ENCODE peak calls at places on chromosomes 1 and 21, in six cellular contexts. S is A673, R is cardiac muscle cell, B is lung, N is GM23338, T is adrenal gland. O is an unnamed sample.

GRCh38 chr21:35136586-35137254 is 87.6 kb upstream of the RUNX1 start:
- DNase-seq in S (no peak), R (peak; percentile 29), B (no peak), N (peak; percentile 17), T (no peak), O (no peak)

GRCh38 chr1:30888391-30888790 is 20.2 kb downstream of the SDC3 start:
- DNase-seq in S (no peak), R (peak; percentile 89), B (no peak), N (no peak), T (peak; percentile 88), O (no peak)

GRCh38 chr1:36400825-36401601 is 3.3 kb upstream of the LSM10 start:
- DNase-seq in S (peak; percentile 58), R (peak; percentile 72), B (peak; percentile 74), N (peak; percentile 87), T (peak; percentile 69), O (peak; percentile 18)

GRCh38 chr1:108704501-108704900 is 8.2 kb upstream of the FNDC7 start:
- DNase-seq in S (no peak), R (peak; percentile 67), B (no peak), N (no peak), T (no peak), O (no peak)

GRCh38 chr1:36070349-36070748 is 13.5 kb upstream of the TEKT2 start:
- DNase-seq in S (no peak), R (no peak), B (no peak), N (no peak), T (no peak), O (no peak)

GRCh38 chr1:29762635-29763034 is 526.3 kb downstream of the PTPRU start:
- DNase-seq in S (no peak), R (no peak), B (no peak), N (no peak), T (no peak), O (no peak)

GRCh38 chr1:15525043-15525958 is 1.3 kb upstream of the CASP9 start:
- DNase-seq in S (peak; percentile 14), R (no peak), B (no peak), N (peak; percentile 62), T (peak; percentile 100), O (no peak)

GRCh38 chr1:42929434-42930177 is 29.1 kb downstream of the SLC2A1 start:
- DNase-seq in S (no peak), R (no peak), B (no peak), N (no peak), T (no peak), O (no peak)

GRCh38 chr1:190320952-190321351 is 156.7 kb downstream of the BRINP3 start:
- DNase-seq in S (peak; percentile 47), R (peak; percentile 72), B (no peak), N (peak; percentile 57), T (no peak), O (peak; percentile 42)

GRCh38 chr1:10975567-10976326 is 36.7 kb upstream of the TARDBP start:
- DNase-seq in S (peak; percentile 91), R (peak; percentile 70), B (no peak), N (no peak), T (no peak), O (peak; percentile 55)

GRCh38 chr1:63731117-63732043 is 42.4 kb upstream of the ROR1 start:
- DNase-seq in S (peak; percentile 10), R (peak; percentile 77), B (no peak), N (peak; percentile 96), T (peak; percentile 26), O (no peak)

GRCh38 chr1:82837261-82837660 is 1036.5 kb downstream of the ADGRL2 start:
- DNase-seq in S (no peak), R (no peak), B (no peak), N (no peak), T (no peak), O (no peak)

GRCh38 chr1:16147615-16147926 is 8.3 kb downstream of the EPHA2 start:
- DNase-seq in S (no peak), R (no peak), B (no peak), N (no peak), T (no peak), O (no peak)

GRCh38 chr1:53246261-53247134 is 8.2 kb upstream of the MAGOH start:
- DNase-seq in S (no peak), R (no peak), B (no peak), N (no peak), T (no peak), O (no peak)

GRCh38 chr1:171787686-171788480 is 6.4 kb downstream of the METTL13 start:
- DNase-seq in S (no peak), R (no peak), B (no peak), N (no peak), T (no peak), O (no peak)

GRCh38 chr1:14137411-14138134 is 437.6 kb downstream of the PRDM2 start:
- DNase-seq in S (no peak), R (no peak), B (no peak), N (no peak), T (no peak), O (no peak)

GRCh38 chr1:87212431-87213125 is 116.1 kb upstream of the LMO4 start:
- DNase-seq in S (no peak), R (no peak), B (no peak), N (no peak), T (no peak), O (no peak)

GRCh38 chr1:175073054-175073453 is 5.4 kb downstream of the TNN start:
- DNase-seq in S (no peak), R (peak; percentile 28), B (no peak), N (no peak), T (no peak), O (no peak)

GRCh38 chr1:10152709-10153284 is 57.6 kb upstream of the KIF1B start:
- DNase-seq in S (peak; percentile 71), R (peak; percentile 68), B (no peak), N (peak; percentile 76), T (peak; percentile 74), O (peak; percentile 36)

GRCh38 chr1:93871356-93871755 is 7.7 kb downstream of the DNTTIP2 start:
- DNase-seq in S (no peak), R (no peak), B (no peak), N (no peak), T (no peak), O (no peak)

GRCh38 chr1:39105841-39106765 is 80.0 kb downstream of the NDUFS5 start:
- DNase-seq in S (peak; percentile 60), R (peak; percentile 65), B (peak; percentile 60), N (peak; percentile 62), T (peak; percentile 71), O (peak; percentile 46)

GRCh38 chr1:244473059-244473605 is 12.1 kb downstream of the CATSPERE start:
- DNase-seq in S (no peak), R (no peak), B (no peak), N (no peak), T (no peak), O (no peak)
- H3K4me3 ChIP-seq in S (no peak overlapping the region), R (no peak overlapping the region), B (no peak overlapping the region), N (no peak overlapping the region), T (no peak overlapping the region), O (no peak overlapping the region)

GRCh38 chr1:229438021-229438420 is 4.1 kb upstream of the ACTA1 start:
- DNase-seq in S (no peak), R (no peak), B (no peak), N (no peak), T (no peak), O (no peak)
- H3K4me1 ChIP-seq in S (no peaks in the 10 kb centered on the region), R (peaks cover 15% of the 10 kb centered on the region), B (no peaks in the 10 kb centered on the region), N (peaks cover 10% of the 10 kb centered on the region), T (no peaks in the 10 kb centered on the region), O (peaks cover 3% of the 10 kb centered on the region)

GRCh38 chr1:92480813-92481597 is 5.7 kb downstream of the GFI1 start:
- DNase-seq in S (no peak), R (no peak), B (no peak), N (peak; percentile 59), T (no peak), O (no peak)
- H3K4me3 ChIP-seq in S (no peak overlapping the region), R (peak overlapping the region; percentile 11), B (no peak overlapping the region), N (peak overlapping the region; percentile 75), T (no peak overlapping the region), O (no peak overlapping the region)

GRCh38 chr1:183812686-183813569 is 8.0 kb downstream of the RGL1 start:
- DNase-seq in S (peak; percentile 62), R (peak; percentile 69), B (no peak), N (peak; percentile 44), T (no peak), O (no peak)

GRCh38 chr1:183808296-183809027 is 3.5 kb downstream of the RGL1 start:
- DNase-seq in S (no peak), R (no peak), B (no peak), N (no peak), T (no peak), O (no peak)

GRCh38 chr1:183810756-183811155 is 5.8 kb downstream of the RGL1 start:
- DNase-seq in S (no peak), R (no peak), B (no peak), N (no peak), T (no peak), O (no peak)

GRCh38 chr1:183810172-183810571 is 5.3 kb downstream of the RGL1 start:
- DNase-seq in S (no peak), R (no peak), B (no peak), N (no peak), T (no peak), O (no peak)

DNA sequence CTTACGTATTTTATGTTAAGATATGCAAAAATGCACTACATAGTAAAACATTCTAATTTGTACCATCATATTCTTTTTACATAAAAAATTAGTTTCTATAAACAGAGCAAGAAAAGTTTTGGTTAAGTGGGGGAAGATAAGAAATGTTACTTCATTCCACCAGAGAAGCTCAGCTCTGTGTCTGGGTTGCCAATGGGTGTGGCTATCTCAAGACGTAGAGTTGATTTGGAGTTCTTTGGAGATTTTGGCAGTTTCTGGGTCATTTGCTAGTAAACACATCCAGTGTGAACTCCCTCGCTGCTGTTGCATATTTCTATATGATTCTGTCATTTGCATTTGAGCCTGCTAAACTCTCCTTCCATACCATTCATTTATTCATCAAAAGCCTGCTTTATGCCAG is 7.2 kb downstream of the RGL1 start:
- DNase-seq in S (no peak), R (peak; percentile 53), B (no peak), N (no peak), T (no peak), O (no peak)
- H3K4me1 ChIP-seq in S (peaks cover 91% of the 10 kb centered on the region), R (peaks cover 64% of the 10 kb centered on the region), B (peaks cover 8% of the 10 kb centered on the region), N (peaks cover 13% of the 10 kb centered on the region), T (peaks cover 32% of the 10 kb centered on the region), O (peaks cover 4% of the 10 kb centered on the region)

DNA sequence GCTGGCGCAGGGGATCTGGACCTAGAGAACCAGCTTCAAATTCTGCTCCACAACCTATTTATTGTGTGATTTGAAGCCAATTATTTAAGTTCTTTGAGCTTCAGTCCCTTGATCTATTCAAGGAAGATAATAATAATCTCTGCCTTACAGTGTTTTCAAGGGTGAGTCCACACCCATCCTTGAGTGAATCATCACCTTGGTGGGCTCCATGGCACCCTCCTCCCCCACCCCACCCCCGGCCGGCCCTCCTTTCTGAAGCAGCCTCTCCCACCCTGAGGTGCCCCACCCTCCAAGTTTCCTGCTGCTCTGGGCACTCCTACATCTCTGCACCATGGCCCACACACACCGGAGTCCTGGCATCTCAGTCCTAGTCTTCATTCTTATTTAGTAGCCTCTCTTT is 38.3 kb downstream of the TCP10L start:
- DNase-seq in S (no peak), R (no peak), B (no peak), N (no peak), T (no peak), O (no peak)
- H3K4me3 ChIP-seq in S (no peak overlapping the region), R (no peak overlapping the region), B (no peak overlapping the region), N (no peak overlapping the region), T (no peak overlapping the region), O (no peak overlapping the region)

DNA sequence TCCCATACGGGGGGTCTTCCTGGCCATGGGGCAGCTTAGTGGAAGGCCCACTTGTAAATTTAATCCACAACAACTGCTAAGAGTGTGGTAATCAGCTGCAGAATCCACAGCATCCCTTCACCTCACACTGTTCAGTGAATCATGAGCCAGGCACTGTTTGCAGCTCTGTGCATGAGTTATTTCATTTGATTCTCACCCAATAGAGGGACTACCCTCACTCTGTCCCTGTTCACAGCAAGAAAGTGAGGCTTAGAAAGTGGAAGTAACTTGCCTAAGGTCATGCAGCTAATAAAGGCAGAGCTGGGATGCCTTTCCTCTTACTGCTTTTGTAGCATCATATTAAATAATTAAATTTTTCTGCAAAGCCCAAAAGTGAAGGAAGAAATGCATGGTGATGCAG is 346.4 kb upstream of the PLD5 start:
- DNase-seq in S (peak; percentile 69), R (no peak), B (no peak), N (no peak), T (no peak), O (no peak)
- H3K4me1 ChIP-seq in S (peaks cover 32% of the 10 kb centered on the region), R (peaks cover 51% of the 10 kb centered on the region), B (no peaks in the 10 kb centered on the region), N (no peaks in the 10 kb centered on the region), T (no peaks in the 10 kb centered on the region), O (peaks cover 13% of the 10 kb centered on the region)